ENCODE peak calls at places on chromosome 20, in four cellular contexts. K, Y, N and R are unnamed samples.

GRCh38 chr20:54716169-54716747 is 240.9 kb downstream of the DOK5 start:
- DNase-seq in K (no peak), Y (no peak), N (no peak), R (no peak)

GRCh38 chr20:1965520-1966278 is 28.2 kb downstream of the PDYN start:
- DNase-seq in K (peak), Y (peak), N (peak), R (peak)

GRCh38 chr20:59850018-59850641 is 83.3 kb downstream of the SYCP2 start:
- DNase-seq in K (no peak), Y (no peak), N (no peak), R (no peak)

GRCh38 chr20:53030061-53030460 is 57.9 kb downstream of the TSHZ2 start:
- DNase-seq in K (no peak), Y (no peak), N (no peak), R (no peak)

GRCh38 chr20:4272225-4272624 is 256.9 kb upstream of the RNF24 start:
- DNase-seq in K (no peak), Y (no peak), N (no peak), R (no peak)

GRCh38 chr20:62244644-62245108 is 6.4 kb downstream of the OSBPL2 start:
- DNase-seq in K (no peak), Y (no peak), N (no peak), R (no peak)

GRCh38 chr20:5621305-5621704 is 128.9 kb upstream of the SHLD1 start:
- DNase-seq in K (no peak), Y (peak), N (no peak), R (no peak)

GRCh38 chr20:52332649-52333048 is 141.1 kb upstream of the ZFP64 start:
- DNase-seq in K (no peak), Y (no peak), N (no peak), R (no peak)

GRCh38 chr20:3407426-3408250 is at the start of gene DNAAF9:
- DNase-seq in K (peak), Y (peak), N (peak), R (peak)

GRCh38 chr20:309841-310644 is 12.7 kb downstream of the ZCCHC3 start:
- DNase-seq in K (peak), Y (peak), N (peak), R (peak)
- TF ChIP-seq POLR2A in K (no peak), Y (no peak), N (no peak), R (peak)

GRCh38 chr20:56368351-56369134 is 9.8 kb downstream of the FAM210B start:
- DNase-seq in K (no peak), Y (no peak), N (no peak), R (no peak)
- TF ChIP-seq POLR2A in K (no peak), Y (no peak), N (no peak), R (no peak)

GRCh38 chr20:18567739-18568091 is 483 bp downstream of the SMIM26 start:
- DNase-seq in K (no peak), Y (no peak), N (no peak), R (no peak)
- TF ChIP-seq POLR2A in K (no peak), Y (no peak), N (no peak), R (no peak)

GRCh38 chr20:57264908-57265648 is 1.4 kb downstream of the BMP7 start:
- DNase-seq in K (peak), Y (no peak), N (no peak), R (no peak)

GRCh38 chr20:57265649-57266250 is 691 bp downstream of the BMP7 start:
- DNase-seq in K (no peak), Y (no peak), N (no peak), R (no peak)

GRCh38 chr20:57267158-57267821 is 849 bp upstream of the BMP7 start:
- DNase-seq in K (no peak), Y (no peak), N (no peak), R (no peak)

GRCh38 chr20:57268399-57269076 is 2.1 kb upstream of the BMP7 start:
- DNase-seq in K (no peak), Y (no peak), N (no peak), R (no peak)

DNA sequence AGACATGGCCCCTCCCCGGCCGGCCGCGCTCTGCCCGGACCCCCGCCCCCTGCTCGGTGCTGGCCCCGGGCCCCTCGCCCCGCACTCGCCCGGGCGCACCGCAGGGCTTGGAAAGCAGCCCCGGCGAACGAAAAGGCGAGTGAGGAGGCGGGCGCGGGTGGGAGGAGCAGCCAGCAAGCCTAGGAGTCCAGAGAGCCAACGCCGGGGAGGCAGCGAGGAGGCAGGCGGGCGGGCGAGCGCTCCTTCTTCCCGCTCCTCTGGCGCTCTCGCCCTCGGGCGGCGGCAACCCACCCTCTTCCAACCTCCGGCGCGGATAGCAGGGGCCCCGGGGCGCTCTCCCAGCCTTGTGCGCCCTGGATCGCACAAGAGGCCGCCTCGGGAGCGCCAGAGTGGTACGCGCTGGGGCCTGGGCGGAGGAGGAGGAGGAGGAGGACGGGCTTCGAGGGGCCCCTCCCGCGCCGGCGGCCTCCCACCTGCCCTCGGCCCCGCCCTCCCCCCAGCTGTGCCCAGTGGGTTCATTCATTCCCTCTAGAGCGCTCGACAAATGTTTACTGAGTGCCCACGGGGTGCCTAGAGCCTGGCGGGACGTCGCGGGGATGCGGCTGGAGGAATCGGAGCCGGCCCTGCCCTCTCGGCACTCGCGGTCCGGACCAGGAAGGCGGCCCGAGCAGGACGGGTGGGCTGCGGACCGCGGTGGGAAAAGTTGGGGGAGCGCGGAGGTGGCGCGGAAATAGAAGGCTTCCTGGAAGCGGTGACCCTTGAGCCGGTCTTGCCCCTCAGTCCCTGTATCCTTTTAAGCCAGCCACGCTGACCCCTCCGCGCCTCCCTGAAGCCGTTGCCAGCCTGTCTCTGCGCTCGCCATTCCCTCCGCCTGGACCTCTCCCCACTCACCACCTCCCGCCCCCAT is at the start of gene BMP7:
- DNase-seq in K (no peak), Y (no peak), N (no peak), R (no peak)
- TF ChIP-seq POLR2A in K (no peak), Y (no peak), N (no peak), R (no peak)

GRCh38 chr20:63561624-63562396 is 7.9 kb downstream of the FNDC11 start:
- DNase-seq in K (no peak), Y (no peak), N (no peak), R (no peak)
- TF ChIP-seq POLR2A in K (no peak), Y (no peak), N (no peak), R (no peak)

GRCh38 chr20:14219801-14220461 is 117.5 kb downstream of the FLRT3 start:
- DNase-seq in K (no peak), Y (no peak), N (no peak), R (no peak)
- TF ChIP-seq POLR2A in K (no peak), Y (no peak), N (no peak), R (no peak)

GRCh38 chr20:25057234-25058050 is 497 bp downstream of the ACSS1 start:
- DNase-seq in K (peak), Y (no peak), N (peak), R (no peak)
- TF ChIP-seq POLR2A in K (no peak), Y (no peak), N (peak), R (no peak)